ENCODE peak calls at places on chromosomes 5 and 9, in eight cellular contexts. Y is NCI-H510A treated with DMSO at 0.1 percent for 48 hours; O is stimulated activated CD8-positive, alpha-beta memory T cell treated with anti-CD3 and anti-CD28 coated beads, Interleukin-7, amount 100 ng/mL, for 1 hour; J is HFFc6; G is ELR; B is C1 segment of cervical spinal cord; I is pons; W is NCI-H345. T is an unnamed sample.

GRCh38 chr5:13143630-13144029 is 800.9 kb downstream of the DNAH5 start:
- DNase-seq in Y (no peak), O (no peak), J (no peak), G (peak), B (no peak), I (no peak), W (no peak), T (no peak)

GRCh38 chr5:37966291-37966690 is 126.5 kb upstream of the GDNF start:
- DNase-seq in Y (no peak), O (no peak), J (no peak), G (no peak), B (no peak), I (no peak), W (no peak), T (no peak)

GRCh38 chr9:35367451-35367850 is 122.5 kb upstream of the RUSC2 start:
- DNase-seq in Y (no peak), O (no peak), J (peak), G (peak), B (no peak), I (no peak), W (no peak), T (no peak)

GRCh38 chr5:7412369-7412768 is 16.4 kb downstream of the ADCY2 start:
- DNase-seq in Y (no peak), O (no peak), J (no peak), G (no peak), B (no peak), I (peak), W (no peak), T (no peak)

GRCh38 chr9:806285-807156 is 35.0 kb upstream of the DMRT1 start:
- DNase-seq in Y (peak), O (no peak), J (peak), G (peak), B (no peak), I (peak), W (peak), T (no peak)

GRCh38 chr5:154546719-154547118 is 68.7 kb upstream of the HAND1 start:
- DNase-seq in Y (no peak), O (no peak), J (no peak), G (no peak), B (no peak), I (no peak), W (no peak), T (no peak)

GRCh38 chr9:91880378-91880972 is 69.6 kb downstream of the ROR2 start:
- DNase-seq in Y (no peak), O (no peak), J (no peak), G (no peak), B (no peak), I (no peak), W (no peak), T (no peak)

GRCh38 chr5:132410451-132411381 is 41.2 kb downstream of the SLC22A5 start:
- DNase-seq in Y (peak), O (peak), J (peak), G (peak), B (peak), I (peak), W (peak), T (peak)

GRCh38 chr5:116502616-116503015 is 72.0 kb downstream of the SEMA6A start:
- DNase-seq in Y (no peak), O (no peak), J (no peak), G (no peak), B (peak), I (peak), W (no peak), T (no peak)

GRCh38 chr9:99489043-99489378 is 266.9 kb downstream of the SEC61B start:
- DNase-seq in Y (no peak), O (no peak), J (peak), G (peak), B (no peak), I (no peak), W (no peak), T (no peak)

GRCh38 chr5:96090205-96090604 is 128.6 kb upstream of the ELL2 start:
- DNase-seq in Y (no peak), O (no peak), J (no peak), G (no peak), B (no peak), I (no peak), W (no peak), T (no peak)

GRCh38 chr9:72585737-72586136 is 64.3 kb downstream of the TMC1 start:
- DNase-seq in Y (no peak), O (no peak), J (no peak), G (peak), B (no peak), I (no peak), W (no peak), T (no peak)

GRCh38 chr5:154038241-154038603 is 488 bp downstream of the FAM114A2 start:
- DNase-seq in Y (peak), O (peak), J (peak), G (peak), B (no peak), I (peak), W (peak), T (peak)

GRCh38 chr5:67133217-67133616 is 63.4 kb downstream of the CD180 start:
- DNase-seq in Y (no peak), O (no peak), J (no peak), G (no peak), B (no peak), I (no peak), W (peak), T (no peak)

GRCh38 chr5:78735834-78736463 is 87.4 kb upstream of the LHFPL2 start:
- DNase-seq in Y (no peak), O (no peak), J (no peak), G (no peak), B (no peak), I (no peak), W (no peak), T (no peak)

GRCh38 chr5:158451203-158451982 is 592.4 kb upstream of the CLINT1 start:
- DNase-seq in Y (no peak), O (no peak), J (peak), G (no peak), B (no peak), I (no peak), W (no peak), T (no peak)

GRCh38 chr9:112061152-112061740 is 113.9 kb downstream of the SUSD1 start:
- DNase-seq in Y (peak), O (no peak), J (peak), G (peak), B (no peak), I (peak), W (no peak), T (no peak)

GRCh38 chr9:113991714-113992113 is 86.4 kb downstream of the AMBP start:
- DNase-seq in Y (no peak), O (no peak), J (no peak), G (no peak), B (no peak), I (no peak), W (no peak), T (no peak)

GRCh38 chr5:160906077-160906476 is 54.1 kb upstream of the ATP10B start:
- DNase-seq in Y (no peak), O (no peak), J (no peak), G (no peak), B (no peak), I (no peak), W (no peak), T (no peak)

GRCh38 chr9:136671646-136672430 is 9.1 kb downstream of the EGFL7 start:
- DNase-seq in Y (no peak), O (peak), J (no peak), G (peak), B (no peak), I (no peak), W (peak), T (peak)

GRCh38 chr5:3625626-3626025 is 30.0 kb downstream of the IRX1 start:
- DNase-seq in Y (no peak), O (no peak), J (no peak), G (no peak), B (no peak), I (no peak), W (no peak), T (no peak)

GRCh38 chr5:173412151-173412550 is 83.9 kb upstream of the STC2 start:
- DNase-seq in Y (no peak), O (no peak), J (no peak), G (no peak), B (no peak), I (no peak), W (no peak), T (no peak)

GRCh38 chr9:104993291-104993963 is 65.5 kb upstream of the ABCA1 start:
- DNase-seq in Y (peak), O (no peak), J (peak), G (peak), B (peak), I (peak), W (peak), T (peak)

GRCh38 chr5:62489471-62489870 is 76.9 kb downstream of the IPO11 start:
- DNase-seq in Y (no peak), O (no peak), J (no peak), G (no peak), B (no peak), I (no peak), W (no peak), T (no peak)

GRCh38 chr5:89878140-89878570 is 531.4 kb downstream of the CETN3 start:
- DNase-seq in Y (no peak), O (no peak), J (peak), G (peak), B (no peak), I (no peak), W (no peak), T (no peak)

GRCh38 chr5:132498152-132498551 is 7.6 kb upstream of the IRF1 start:
- DNase-seq in Y (no peak), O (no peak), J (peak), G (peak), B (peak), I (no peak), W (no peak), T (peak)

GRCh38 chr9:100838857-100839256 is 189.7 kb upstream of the PLPPR1 start:
- DNase-seq in Y (no peak), O (no peak), J (no peak), G (no peak), B (no peak), I (no peak), W (no peak), T (no peak)

GRCh38 chr5:132257131-132258101 is at the start of gene PDLIM4:
- DNase-seq in Y (no peak), O (no peak), J (no peak), G (peak), B (peak), I (no peak), W (no peak), T (peak)

GRCh38 chr5:3116366-3116765 is 364.9 kb upstream of the IRX2 start:
- DNase-seq in Y (no peak), O (no peak), J (no peak), G (no peak), B (no peak), I (no peak), W (no peak), T (no peak)

GRCh38 chr5:66001952-66002351 is 75.6 kb downstream of the ERBIN start:
- DNase-seq in Y (no peak), O (no peak), J (no peak), G (no peak), B (no peak), I (no peak), W (no peak), T (no peak)

GRCh38 chr5:134539732-134540131 is 14.3 kb downstream of the JADE2 start:
- DNase-seq in Y (no peak), O (no peak), J (no peak), G (no peak), B (no peak), I (no peak), W (no peak), T (no peak)

GRCh38 chr9:128707446-128707845 is 5.1 kb downstream of the PKN3 start:
- DNase-seq in Y (no peak), O (no peak), J (no peak), G (no peak), B (no peak), I (no peak), W (no peak), T (no peak)

GRCh38 chr9:123655681-123656423 is 274.1 kb downstream of the DENND1A start:
- DNase-seq in Y (no peak), O (no peak), J (no peak), G (no peak), B (no peak), I (no peak), W (no peak), T (no peak)

GRCh38 chr5:93421987-93422391 is 159.0 kb downstream of the NR2F1-AS1 start:
- DNase-seq in Y (no peak), O (no peak), J (no peak), G (no peak), B (peak), I (no peak), W (no peak), T (peak)

GRCh38 chr5:65034029-65034781 is 265.5 kb downstream of the CWC27 start:
- DNase-seq in Y (no peak), O (no peak), J (no peak), G (no peak), B (no peak), I (no peak), W (peak), T (no peak)

GRCh38 chr9:89597711-89598707 is 6.8 kb upstream of the GADD45G start:
- DNase-seq in Y (peak), O (no peak), J (peak), G (peak), B (peak), I (peak), W (peak), T (peak)

GRCh38 chr5:142432369-142432863 is 107.6 kb upstream of the SPRY4 start:
- DNase-seq in Y (no peak), O (no peak), J (no peak), G (no peak), B (no peak), I (no peak), W (peak), T (no peak)

T was measured in ecto neural progenitor cell.